ENCODE peak calls at places on chromosomes 4 and X, in nine cellular contexts. I is NCI-H345; Y is PC-3; N is mammary epithelial cell; V is stimulated activated CD4-positive, alpha-beta T cell treated with anti-CD3 and anti-CD28 coated beads, Interleukin-1b, Interleukin-23, amount 100 ng/mL, for 1 hour; O is transverse colon; Z is CD8-positive, alpha-beta memory T cell; T is upper lobe of right lung; J is SW480. K is an unnamed sample.

GRCh38 chr4:107600456-107600855 is 119.6 kb downstream of the PAPSS1 start:
- DNase-seq in Z (no peak), J (no peak), T (no peak), V (no peak), Y (no peak), N (no peak), O (no peak), I (no peak), K (no peak)

GRCh38 chrX:153420851-153421599 is 9.8 kb downstream of the ZFP92 start:
- DNase-seq in Y (no peak), V (no peak), I (no peak), T (no peak), J (no peak), O (no peak), Z (no peak), N (no peak), K (no peak)

GRCh38 chr4:2647403-2648158 is 108.6 kb downstream of the TNIP2 start:
- DNase-seq in O (no peak), V (no peak), I (peak), N (no peak), Z (no peak), Y (no peak), J (no peak), T (peak), K (no peak)

GRCh38 chrX:69137371-69137881 is 27.8 kb downstream of the PJA1 start:
- DNase-seq in V (no peak), Y (no peak), I (no peak), N (no peak), Z (no peak), O (no peak), T (no peak), J (no peak), K (no peak)

GRCh38 chrX:104122829-104123228 is 10.5 kb downstream of the ZCCHC18 start:
- DNase-seq in V (no peak), N (no peak), J (no peak), Z (no peak), I (no peak), T (no peak), Y (no peak), O (no peak), K (no peak)

GRCh38 chr4:147492761-147493160 is 11.9 kb downstream of the EDNRA start:
- DNase-seq in O (no peak), J (no peak), N (no peak), Z (no peak), V (no peak), T (no peak), Y (no peak), I (no peak), K (peak)

GRCh38 chrX:84144281-84144680 is 43.7 kb downstream of the RPS6KA6 start:
- DNase-seq in V (no peak), N (no peak), T (no peak), J (no peak), O (no peak), Y (no peak), Z (no peak), I (no peak), K (no peak)

GRCh38 chr4:59966758-59967157 is 1233.4 kb upstream of the ADGRL3 start:
- DNase-seq in N (no peak), T (no peak), V (no peak), O (no peak), J (no peak), I (no peak), Y (no peak), Z (no peak), K (no peak)

GRCh38 chrX:38166478-38167083 is 54.1 kb downstream of the SRPX start:
- DNase-seq in Z (no peak), N (no peak), O (no peak), J (peak), Y (peak), V (no peak), I (peak), T (no peak), K (no peak)

GRCh38 chrX:69961365-69962072 is 88.2 kb downstream of the AWAT2 start:
- DNase-seq in Y (peak), Z (no peak), N (peak), V (no peak), T (no peak), O (no peak), I (no peak), J (no peak), K (no peak)

GRCh38 chrX:19628006-19628575 is 112.8 kb upstream of the MAP3K15 start:
- DNase-seq in Z (no peak), I (no peak), T (no peak), Y (no peak), O (peak), J (no peak), V (no peak), N (no peak), K (no peak)

GRCh38 chrX:24498181-24498580 is 33.1 kb downstream of the PDK3 start:
- DNase-seq in J (peak), Z (peak), O (peak), V (no peak), N (no peak), Y (no peak), T (no peak), I (no peak), K (no peak)

GRCh38 chr4:41460641-41461040 is 77.3 kb upstream of the LIMCH1 start:
- DNase-seq in O (no peak), J (no peak), Z (no peak), T (no peak), N (no peak), Y (no peak), I (no peak), V (no peak), K (no peak)

GRCh38 chr4:40881851-40882250 is 132.1 kb downstream of the NSUN7 start:
- DNase-seq in I (no peak), O (no peak), Y (no peak), V (no peak), Z (no peak), J (no peak), T (no peak), N (no peak), K (no peak)

GRCh38 chr4:55366621-55367020 is 20.6 kb downstream of the SRD5A3 start:
- DNase-seq in V (no peak), I (no peak), T (no peak), O (no peak), Y (no peak), Z (no peak), N (no peak), J (no peak), K (no peak)

GRCh38 chrX:132636080-132636479 is 147.2 kb upstream of the MBNL3 start:
- DNase-seq in O (no peak), Z (no peak), J (peak), T (no peak), N (no peak), Y (peak), I (peak), V (no peak), K (no peak)

GRCh38 chrX:122857734-122858133 is 326.3 kb upstream of the GRIA3 start:
- DNase-seq in Z (no peak), N (no peak), O (no peak), Y (no peak), J (no peak), V (no peak), I (no peak), T (no peak), K (no peak)

GRCh38 chrX:30310429-30311206 is 1.4 kb upstream of the NR0B1 start:
- DNase-seq in J (no peak), Y (no peak), O (no peak), Z (no peak), I (no peak), V (no peak), T (no peak), N (no peak), K (no peak)

GRCh38 chr4:6047130-6047673 is 29.0 kb upstream of the C4orf50 start:
- DNase-seq in T (no peak), Y (peak), N (no peak), J (peak), V (no peak), Z (no peak), I (no peak), O (no peak), K (no peak)

GRCh38 chr4:128811571-128812359 is 2.3 kb downstream of the JADE1 start:
- DNase-seq in Y (peak), T (peak), I (peak), J (peak), Z (peak), O (peak), V (peak), N (peak), K (peak)

GRCh38 chrX:68511255-68511654 is 12.4 kb downstream of the YIPF6 start:
- DNase-seq in N (peak), Y (peak), V (no peak), J (peak), Z (no peak), O (peak), T (no peak), I (peak), K (no peak)

GRCh38 chr4:26206339-26206738 is 114.5 kb upstream of the RBPJ start:
- DNase-seq in O (no peak), N (no peak), I (no peak), V (no peak), Y (peak), T (no peak), J (no peak), Z (no peak), K (no peak)

GRCh38 chr4:57443308-57444243 is 333.4 kb upstream of the IGFBP7 start:
- DNase-seq in Y (no peak), V (no peak), O (no peak), T (peak), I (no peak), N (no peak), J (no peak), Z (no peak), K (peak)

K was measured in left ventricle myocardium inferior.